ENCODE peak calls at places on chromosomes 16 and 17, in six cellular contexts. G is H1, C is prostate gland, W is sigmoid colon, V is GM12891, K is stomach. T is an unnamed sample.

GRCh38 chr17:81902023-81902652 is at the start of gene NPB:
- DNase-seq in G (peak; percentile 75), C (no peak), W (no peak), V (no peak), K (peak; percentile 49), T (no peak)

GRCh38 chr17:28549274-28550132 is 2.9 kb downstream of the UNC119 start:
- DNase-seq in G (no peak), C (no peak), W (no peak), V (no peak), K (no peak), T (no peak)

GRCh38 chr16:15970202-15970601 is 20.8 kb downstream of the ABCC1 start:
- DNase-seq in G (peak; percentile 59), C (no peak), W (no peak), V (no peak), K (no peak), T (no peak)

GRCh38 chr17:80800775-80801391 is 190.8 kb upstream of the CHMP6 start:
- DNase-seq in G (no peak), C (no peak), W (no peak), V (no peak), K (no peak), T (no peak)

GRCh38 chr16:12434567-12434966 is 369.1 kb downstream of the CPPED1 start:
- DNase-seq in G (no peak), C (no peak), W (no peak), V (no peak), K (no peak), T (no peak)

GRCh38 chr16:19375561-19376158 is 42.0 kb upstream of the TMC5 start:
- DNase-seq in G (no peak), C (peak; percentile 25), W (no peak), V (peak; percentile 42), K (peak; percentile 46), T (peak; percentile 30)

GRCh38 chr17:74569392-74570003 is 2.2 kb upstream of the CD300H start:
- DNase-seq in G (no peak), C (no peak), W (no peak), V (no peak), K (peak; percentile 35), T (no peak)

GRCh38 chr16:10521681-10522274 is 58.6 kb downstream of the EMP2 start:
- DNase-seq in G (peak; percentile 62), C (peak; percentile 47), W (peak; percentile 76), V (peak; percentile 42), K (peak; percentile 65), T (no peak)

GRCh38 chr17:40348562-40349476 is 15.7 kb downstream of the GJD3 start:
- DNase-seq in G (no peak), C (peak; percentile 79), W (peak; percentile 91), V (no peak), K (peak; percentile 87), T (peak; percentile 81)

GRCh38 chr17:45223541-45224528 is 2.1 kb downstream of the FMNL1 start:
- DNase-seq in G (no peak), C (no peak), W (no peak), V (no peak), K (no peak), T (no peak)

DNA sequence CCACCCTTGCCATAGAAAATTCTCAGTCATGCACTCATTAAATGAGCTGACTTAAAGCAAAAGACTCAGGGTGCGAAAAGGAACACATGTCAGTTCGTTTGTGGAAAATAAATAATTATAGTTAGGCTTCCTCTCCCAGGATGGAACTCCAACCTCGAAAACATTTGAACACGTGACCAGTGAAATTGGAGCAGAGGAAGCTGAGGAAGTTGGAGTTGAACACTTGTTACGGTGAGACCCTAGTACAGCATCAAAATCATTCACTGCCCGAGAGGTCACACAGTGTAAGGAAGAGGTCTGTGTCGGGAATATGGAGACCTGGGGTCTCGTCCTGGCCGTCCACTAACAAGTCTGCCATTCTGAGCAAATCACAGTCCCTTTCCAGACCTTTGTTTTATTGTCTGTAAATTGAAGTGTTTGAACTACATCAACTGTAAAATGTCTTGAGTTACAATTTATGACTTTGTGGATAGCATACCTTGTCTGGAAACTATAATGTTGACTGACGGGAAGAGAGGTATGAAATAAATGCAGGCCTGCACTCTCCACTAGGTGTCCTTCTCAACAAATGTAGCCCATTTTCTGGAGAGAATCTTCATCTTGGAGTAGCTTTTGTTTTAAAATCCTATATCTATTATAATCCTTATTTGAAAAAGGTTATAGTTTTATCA is 7.7 kb downstream of the PSMD7 start:
- DNase-seq in G (no peak), C (no peak), W (no peak), V (no peak), K (no peak), T (no peak)
- TF ChIP-seq POLR2A in G (no peak), C (no peak), W (no peak), V (peak; percentile 27), K (no peak), T (no peak)

GRCh38 chr16:88393034-88393433 is 10.3 kb downstream of the ZNF469 start:
- DNase-seq in G (no peak), C (no peak), W (peak; percentile 75), V (no peak), K (peak; percentile 71), T (no peak)
- TF ChIP-seq POLR2AphosphoS5 in G (no peak), C (no peak), W (no peak), V (no peak), K (no peak), T (no peak)

GRCh38 chr16:50741808-50742520 is at the start of gene CYLD:
- DNase-seq in G (peak; percentile 95), C (peak; percentile 100), W (peak; percentile 100), V (peak; percentile 93), K (peak; percentile 100), T (peak; percentile 100)
- TF ChIP-seq POLR2A in G (no peak), C (peak; percentile 78), W (peak; percentile 29), V (peak; percentile 55), K (no peak), T (no peak)

GRCh38 chr16:88508868-88509748 is 56.0 kb downstream of the ZFPM1 start:
- DNase-seq in G (no peak), C (peak; percentile 74), W (no peak), V (no peak), K (peak; percentile 92), T (peak; percentile 77)

GRCh38 chr16:88506723-88507122 is 53.6 kb downstream of the ZFPM1 start:
- DNase-seq in G (no peak), C (no peak), W (no peak), V (no peak), K (no peak), T (no peak)

GRCh38 chr16:88508376-88508867 is 55.3 kb downstream of the ZFPM1 start:
- DNase-seq in G (no peak), C (no peak), W (no peak), V (no peak), K (no peak), T (no peak)

GRCh38 chr16:88505405-88506082 is 52.5 kb downstream of the ZFPM1 start:
- DNase-seq in G (peak; percentile 79), C (no peak), W (no peak), V (peak; percentile 63), K (peak; percentile 88), T (no peak)

GRCh38 chr16:88507231-88507743 is 54.2 kb downstream of the ZFPM1 start:
- DNase-seq in G (no peak), C (no peak), W (no peak), V (no peak), K (peak; percentile 53), T (no peak)
- TF ChIP-seq POLR2AphosphoS5 in G (no peak), C (no peak), W (no peak), V (no peak), K (peak; percentile 4), T (no peak)

DNA sequence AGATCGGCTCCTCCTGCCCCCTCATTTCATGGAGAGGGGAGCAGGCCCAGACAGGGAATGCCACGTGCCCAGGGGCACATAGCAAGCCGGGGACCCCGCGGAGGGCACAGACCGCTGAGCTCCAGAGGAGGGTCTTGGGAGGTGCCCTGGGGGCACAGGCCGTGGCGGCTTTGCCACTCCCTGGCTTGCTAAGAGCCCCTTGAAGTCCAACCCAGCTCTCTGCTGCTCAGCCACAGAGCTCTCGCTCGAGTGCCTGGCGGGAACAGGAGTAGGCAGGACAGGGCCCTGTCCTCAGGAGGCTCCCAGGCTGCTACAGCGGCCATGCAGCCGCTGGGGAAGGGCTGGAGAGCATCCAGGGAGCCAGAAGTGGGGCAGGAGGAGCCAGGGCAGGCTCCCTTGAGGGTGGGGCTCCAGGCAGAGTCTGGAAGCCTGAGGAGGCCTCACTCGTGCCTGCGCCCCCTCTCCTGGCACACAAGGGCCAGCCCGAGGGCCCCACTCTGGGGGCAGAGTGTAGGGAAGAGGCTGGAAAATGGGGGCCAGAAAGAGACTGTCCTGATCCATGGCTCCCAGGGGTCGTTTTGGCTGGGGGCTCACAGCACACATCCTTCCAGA is 4.4 kb upstream of the RAB26 start:
- DNase-seq in G (peak; percentile 44), C (no peak), W (no peak), V (no peak), K (no peak), T (no peak)
- TF ChIP-seq POLR2A in G (no peak), C (no peak), W (no peak), V (no peak), K (no peak), T (no peak)

DNA sequence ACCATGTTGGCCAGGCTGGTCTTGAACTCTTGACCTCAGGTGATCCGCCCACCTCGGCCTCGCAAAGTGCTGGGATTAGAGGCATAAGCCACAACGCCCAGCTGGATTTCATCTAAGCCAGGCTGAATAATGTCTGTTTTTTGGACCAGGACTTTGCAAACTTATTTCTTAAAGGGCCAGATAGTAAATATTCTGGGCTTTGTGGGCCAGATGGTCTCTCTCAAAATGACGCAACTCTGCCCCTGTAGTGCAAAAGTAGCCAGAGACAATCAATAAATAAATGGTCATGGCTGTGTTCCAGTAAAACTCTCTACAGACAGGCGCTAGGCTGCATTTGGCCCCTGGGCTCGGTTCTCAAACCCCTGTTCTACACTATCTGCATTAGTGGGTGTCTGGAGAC is 122.0 kb upstream of the CDH13 start:
- DNase-seq in G (no peak), C (no peak), W (no peak), V (no peak), K (no peak), T (no peak)
- TF ChIP-seq POLR2AphosphoS5 in G (no peak), C (no peak), W (peak; percentile 51), V (no peak), K (peak; percentile 10), T (no peak)

GRCh38 chr17:4232168-4232813 is 31.5 kb downstream of the ANKFY1 start:
- DNase-seq in G (no peak), C (peak; percentile 52), W (no peak), V (no peak), K (no peak), T (no peak)

GRCh38 chr17:4234406-4234805 is 29.4 kb downstream of the ANKFY1 start:
- DNase-seq in G (no peak), C (no peak), W (no peak), V (no peak), K (no peak), T (no peak)

GRCh38 chr17:4236456-4236855 is 27.3 kb downstream of the ANKFY1 start:
- DNase-seq in G (no peak), C (no peak), W (no peak), V (no peak), K (no peak), T (no peak)

GRCh38 chr17:4233668-4234258 is 30.0 kb downstream of the ANKFY1 start:
- DNase-seq in G (no peak), C (peak; percentile 20), W (peak; percentile 85), V (no peak), K (no peak), T (no peak)

GRCh38 chr17:4235372-4236279 is 28.2 kb downstream of the ANKFY1 start:
- DNase-seq in G (no peak), C (no peak), W (no peak), V (no peak), K (no peak), T (no peak)
- TF ChIP-seq POLR2A in G (no peak), C (no peak), W (no peak), V (no peak), K (no peak), T (no peak)

GRCh38 chr17:57016764-57017116 is 38.8 kb downstream of the SCPEP1 start:
- DNase-seq in G (no peak), C (peak; percentile 87), W (no peak), V (no peak), K (no peak), T (no peak)
- TF ChIP-seq POLR2AphosphoS5 in G (no peak), C (peak; percentile 92), W (no peak), V (no peak), K (peak; percentile 37), T (no peak)

T was measured in breast epithelium.